ENCODE peak calls at places on chromosome 14, in seven cellular contexts. A is endothelial cell of umbilical vein, S is IMR-90, B is testis, G is tibial nerve, M is transverse colon, K is breast epithelium. W is an unnamed sample. For H3K4me1, the result is how much of the 10 kb centered on the place peaks cover.

GRCh38 chr14:28088125-28088524 is 678.5 kb upstream of the FOXG1 start:
- DNase-seq in S (no peak), M (no peak), G (no peak), K (no peak), A (no peak), B (no peak), W (no peak)

GRCh38 chr14:28762290-28762948 is 4.2 kb upstream of the FOXG1 start:
- DNase-seq in M (no peak), S (no peak), K (no peak), B (no peak), A (no peak), G (no peak), W (no peak)

GRCh38 chr14:21941885-21942284 is 268.3 kb upstream of the OR4E1 start:
- DNase-seq in M (no peak), B (no peak), A (no peak), S (no peak), G (no peak), K (no peak), W (no peak)

GRCh38 chr14:27528328-27528727 is 930.5 kb upstream of the NOVA1 start:
- DNase-seq in M (no peak), G (no peak), B (no peak), K (no peak), S (no peak), A (peak), W (no peak)

GRCh38 chr14:40656301-40656700 is 950.4 kb upstream of the LRFN5 start:
- DNase-seq in S (no peak), K (no peak), B (no peak), A (no peak), M (no peak), G (no peak), W (no peak)

GRCh38 chr14:63713765-63714164 is 14.1 kb downstream of the SGPP1 start:
- DNase-seq in K (no peak), M (no peak), B (no peak), A (peak), G (no peak), S (peak), W (no peak)

GRCh38 chr14:81314443-81315175 is 85.5 kb downstream of the STON2 start:
- DNase-seq in G (no peak), M (no peak), A (no peak), B (no peak), K (no peak), S (no peak), W (no peak)

GRCh38 chr14:104494483-104494882 is 85.1 kb upstream of the C14orf180 start:
- DNase-seq in A (no peak), K (no peak), B (no peak), M (no peak), S (no peak), G (no peak), W (no peak)

GRCh38 chr14:91047174-91047753 is 13.2 kb downstream of the RPS6KA5 start:
- DNase-seq in M (no peak), G (no peak), K (no peak), B (no peak), S (no peak), A (no peak), W (no peak)

GRCh38 chr14:64209428-64210165 is 84.6 kb downstream of the ESR2 start:
- DNase-seq in S (peak), G (no peak), B (peak), A (no peak), K (no peak), M (peak), W (no peak)

GRCh38 chr14:54637270-54637669 is 70.3 kb downstream of the SAMD4A start:
- DNase-seq in S (no peak), M (no peak), K (no peak), B (no peak), G (no peak), A (no peak), W (no peak)

GRCh38 chr14:58177125-58177524 is 22.8 kb upstream of the ACTR10 start:
- DNase-seq in K (no peak), S (no peak), M (no peak), A (no peak), B (no peak), G (no peak), W (no peak)

GRCh38 chr14:67241416-67242362 is at the start of gene PALS1:
- DNase-seq in S (peak), G (peak), B (peak), A (peak), K (no peak), M (no peak), W (peak)

GRCh38 chr14:88955470-88955869 is 131.0 kb downstream of the TTC8 start:
- DNase-seq in B (no peak), M (no peak), S (no peak), A (no peak), G (no peak), K (no peak), W (no peak)

GRCh38 chr14:101755591-101756324 is 5.8 kb upstream of the PPP2R5C start:
- DNase-seq in K (no peak), B (no peak), G (no peak), S (no peak), M (no peak), A (no peak), W (no peak)

GRCh38 chr14:56487090-56487667 is 92.4 kb upstream of the TMEM260 start:
- DNase-seq in S (peak), A (peak), M (no peak), G (no peak), B (no peak), K (no peak), W (no peak)

GRCh38 chr14:104094709-104095425 is 9.4 kb downstream of the ASPG start:
- DNase-seq in M (peak), A (peak), S (no peak), K (peak), B (peak), G (peak), W (peak)

GRCh38 chr14:75604979-75605825 is 26.8 kb downstream of the FLVCR2 start:
- DNase-seq in G (peak), A (peak), K (no peak), M (no peak), S (no peak), B (peak), W (peak)

GRCh38 chr14:83463500-83464098 is 1929.9 kb upstream of the SEL1L start:
- DNase-seq in A (peak), B (peak), S (peak), M (no peak), K (no peak), G (peak), W (peak)

GRCh38 chr14:105151838-105152793 is 16.5 kb downstream of the JAG2 start:
- DNase-seq in M (no peak), A (no peak), G (no peak), B (no peak), S (no peak), K (no peak), W (no peak)

GRCh38 chr14:75715926-75716780 is 55.1 kb downstream of the TTLL5 start:
- DNase-seq in B (no peak), A (no peak), G (no peak), M (no peak), K (no peak), S (peak), W (no peak)

GRCh38 chr14:85409496-85410210 is 120.3 kb upstream of the FLRT2 start:
- DNase-seq in A (peak), G (no peak), B (no peak), M (no peak), K (no peak), S (no peak), W (no peak)

GRCh38 chr14:76656592-76656991 is 104.7 kb upstream of the VASH1 start:
- DNase-seq in G (no peak), A (no peak), S (no peak), B (no peak), K (no peak), M (no peak), W (no peak)

GRCh38 chr14:24605435-24606190 is 3.9 kb downstream of the GZMH start:
- DNase-seq in S (no peak), A (peak), M (peak), K (no peak), B (peak), G (peak), W (no peak)

GRCh38 chr14:34035177-34035933 is 84.5 kb upstream of the EGLN3 start:
- DNase-seq in B (peak), G (no peak), A (no peak), S (no peak), M (peak), K (no peak), W (no peak)

GRCh38 chr14:38209572-38210159 is 2.0 kb downstream of the SSTR1 start:
- DNase-seq in K (no peak), B (no peak), M (no peak), S (no peak), A (peak), G (no peak), W (no peak)

GRCh38 chr14:21069388-21070082 is 569 bp upstream of the ARHGEF40 start:
- DNase-seq in M (no peak), S (peak), K (no peak), G (peak), A (no peak), B (peak), W (no peak)

GRCh38 chr14:74302160-74302628 is 540 bp downstream of the ABCD4 start:
- DNase-seq in G (no peak), B (no peak), S (peak), M (no peak), A (peak), K (no peak), W (no peak)

GRCh38 chr14:64654072-64654899 is 49.9 kb upstream of the PLEKHG3 start:
- DNase-seq in B (no peak), S (peak), M (no peak), A (peak), K (no peak), G (no peak), W (no peak)

GRCh38 chr14:97779140-97779539 is 982.0 kb downstream of the VRK1 start:
- DNase-seq in G (no peak), A (no peak), B (no peak), M (no peak), K (no peak), S (no peak), W (no peak)

GRCh38 chr14:99921431-99921830 is 128.2 kb downstream of the EML1 start:
- DNase-seq in S (no peak), K (no peak), A (no peak), G (no peak), M (no peak), B (no peak), W (no peak)

DNA sequence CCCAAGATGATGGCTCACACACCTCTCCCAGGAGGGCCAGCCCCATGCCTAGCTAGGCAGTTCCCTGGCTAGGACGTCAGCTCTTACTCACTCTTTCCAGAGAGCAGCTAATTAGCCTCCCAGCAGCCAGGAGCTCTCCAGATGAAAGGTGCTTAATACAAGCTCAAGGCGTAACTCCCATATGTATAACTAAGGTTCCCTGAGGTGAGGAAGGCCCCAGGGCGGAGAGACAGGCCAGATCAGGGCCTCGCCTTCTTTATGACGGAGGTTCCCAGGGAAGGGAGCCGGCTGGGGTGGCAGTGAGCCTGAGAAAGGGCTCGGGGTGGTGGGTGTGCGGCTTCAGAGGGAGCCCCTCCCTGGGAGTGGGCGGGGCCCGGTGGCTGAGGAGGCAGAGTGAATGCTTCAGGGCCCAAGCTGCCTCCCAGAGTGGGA is 26.4 kb upstream of the ZFP36L1 start:
- DNase-seq in M (peak), G (no peak), B (no peak), S (peak), A (no peak), K (no peak), W (no peak)
- TF ChIP-seq POLR2A in M (no peak), G (no peak), B (no peak), S (no peak), A (no peak), K (no peak), W (no peak)

DNA sequence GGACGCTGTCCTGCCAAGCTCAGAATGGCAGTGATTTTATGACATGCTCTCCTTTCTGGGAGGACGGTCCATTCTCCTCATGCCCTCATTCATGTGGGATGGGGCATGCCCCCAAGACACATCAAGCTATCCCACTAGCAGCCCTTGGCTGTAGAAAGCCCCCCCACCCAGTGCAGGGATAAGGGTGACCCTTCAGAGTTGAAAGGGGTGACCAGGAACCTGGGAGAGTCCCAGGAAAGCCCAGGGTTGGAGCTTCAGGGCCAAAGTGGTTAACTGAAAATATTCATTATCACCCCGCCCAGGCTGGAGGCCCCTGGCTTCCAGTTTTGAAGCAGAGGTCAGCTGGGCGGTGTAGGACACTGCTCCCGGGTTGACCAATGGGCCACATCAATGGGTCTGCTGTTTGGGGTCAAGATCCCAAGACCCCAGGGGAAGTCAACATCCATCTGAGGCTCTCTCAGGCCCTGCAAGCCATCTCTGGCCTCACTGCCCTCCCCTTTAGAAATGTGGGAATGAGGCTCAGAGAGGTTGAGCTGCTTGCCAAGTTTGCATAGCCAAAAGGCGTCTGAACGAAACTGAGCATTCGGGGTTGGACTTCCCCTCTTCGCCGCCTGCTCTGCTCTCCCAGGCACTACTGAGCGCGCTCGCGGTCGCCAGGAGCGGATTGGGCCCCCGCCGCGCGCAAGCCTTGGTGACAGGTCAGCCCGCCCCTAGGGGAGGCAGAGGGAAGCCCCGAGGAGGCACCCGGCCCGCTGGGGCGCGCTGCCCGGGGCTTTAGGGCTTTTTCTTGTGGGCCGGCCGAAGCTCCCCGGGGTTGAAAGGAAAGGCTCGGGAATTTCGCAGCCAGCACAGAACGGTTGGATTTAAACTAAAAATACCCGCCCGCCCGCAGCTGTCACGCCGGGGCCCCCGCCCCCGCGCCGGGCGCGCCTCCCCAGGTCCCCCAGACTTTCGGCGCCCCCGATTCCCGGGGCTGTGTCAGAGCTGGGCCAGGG is 630 bp downstream of the SYNE3 start:
- DNase-seq in K (no peak), A (peak), M (peak), B (peak), G (no peak), S (peak), W (peak)
- TF ChIP-seq CTCF in K (peak), A (peak), M (peak), B (peak), G (peak), S (peak), W (peak)

GRCh38 chr14:60649815-60650381 is 621 bp upstream of the SIX1 start:
- DNase-seq in G (no peak), M (no peak), S (peak), A (no peak), K (no peak), B (no peak), W (no peak)

GRCh38 chr14:60650382-60650961 is 1.2 kb upstream of the SIX1 start:
- DNase-seq in S (peak), M (no peak), K (no peak), A (no peak), G (no peak), B (no peak), W (no peak)

GRCh38 chr14:60648169-60648933 is 926 bp downstream of the SIX1 start:
- DNase-seq in K (no peak), B (no peak), S (peak), A (no peak), G (no peak), M (no peak), W (no peak)

GRCh38 chr14:60647837-60648168 is 1.5 kb downstream of the SIX1 start:
- DNase-seq in G (no peak), B (no peak), S (no peak), M (no peak), K (no peak), A (no peak), W (no peak)

DNA sequence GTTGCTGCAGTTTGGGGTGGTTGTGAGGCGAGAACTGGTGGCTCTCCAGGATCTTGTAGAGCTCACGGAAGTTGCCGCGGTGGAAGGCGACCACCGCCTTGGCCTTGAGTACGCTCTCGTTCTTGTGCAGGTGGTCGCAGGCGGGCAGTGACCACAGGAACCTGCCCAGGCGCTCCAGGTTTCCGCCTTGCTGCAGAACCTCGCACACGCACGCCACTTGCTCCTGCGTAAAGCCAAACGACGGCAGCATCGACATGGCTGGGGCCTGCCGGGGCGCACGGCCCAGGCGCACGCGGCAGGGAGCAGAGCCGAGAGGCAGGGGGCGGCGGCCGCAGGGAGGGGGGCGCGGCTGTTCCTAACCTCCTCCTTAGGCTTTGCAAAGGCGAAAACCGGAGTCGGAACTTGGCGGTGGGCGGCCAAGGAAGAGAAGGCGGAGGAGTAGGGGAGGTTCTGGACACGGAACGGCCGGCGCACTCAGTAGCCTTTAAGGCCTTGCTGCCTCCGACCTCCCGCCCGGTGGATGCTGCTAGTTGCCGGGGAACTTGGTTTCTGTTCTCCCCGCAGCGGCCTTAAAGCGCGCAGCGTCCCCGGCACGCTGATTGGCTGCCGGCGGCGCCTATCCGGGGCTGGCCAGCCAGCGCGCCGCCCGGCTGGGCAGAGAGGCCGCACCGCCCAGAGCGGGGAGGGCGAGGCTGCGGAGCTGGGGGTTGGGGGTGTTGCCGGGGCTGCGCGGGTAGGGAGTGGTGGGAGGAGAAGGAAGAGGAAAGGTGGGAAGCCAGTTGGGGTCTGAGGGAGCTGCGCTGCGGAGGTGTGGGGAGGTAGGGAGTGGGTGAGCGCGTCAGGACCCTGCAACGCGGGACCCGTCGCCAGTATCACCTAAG is at the start of gene SIX1:
- DNase-seq in B (peak), M (peak), K (no peak), G (peak), A (peak), S (peak), W (peak)
- H3K4me1 ChIP-seq in B (under half), M (under half), K (under half), G (under half), A (under half), S (under half), W (under half)

GRCh38 chr14:52937306-52937705 is 13.5 kb downstream of the FERMT2 start:
- DNase-seq in G (no peak), K (no peak), B (no peak), A (no peak), M (no peak), S (no peak), W (no peak)
- TF ChIP-seq POLR2A in G (no peak), K (no peak), B (no peak), A (no peak), M (no peak), S (no peak), W (no peak)

W was measured in adrenal gland.